ENCODE peak calls at places on chromosomes 1 and 21, in six cellular contexts. One of them, this sample, is unnamed.

GRCh38 chr1:16266411-16267118 is 29.6 kb upstream of the CPLANE2 start:
- DNase-seq in ovary: no peak
- DNase-seq in cardiac muscle cell: peak; percentile 66
- DNase-seq in gastrocnemius medialis: no peak
- DNase-seq in HCT116: no peak
- DNase-seq in upper lobe of right lung: no peak
- DNase-seq in this sample: no peak

GRCh38 chr1:239995281-239995680 is 96.4 kb upstream of the FMN2 start:
- DNase-seq in ovary: no peak
- DNase-seq in cardiac muscle cell: no peak
- DNase-seq in upper lobe of right lung: no peak
- DNase-seq in gastrocnemius medialis: no peak
- DNase-seq in HCT116: no peak
- DNase-seq in this sample: no peak

GRCh38 chr1:41045740-41046139 is 24.2 kb upstream of the SLFNL1 start:
- DNase-seq in cardiac muscle cell: no peak
- DNase-seq in gastrocnemius medialis: peak; percentile 88
- DNase-seq in HCT116: no peak
- DNase-seq in upper lobe of right lung: no peak
- DNase-seq in ovary: no peak
- DNase-seq in this sample: peak; percentile 56

GRCh38 chr1:173415490-173415889 is 61.6 kb upstream of the PRDX6 start:
- DNase-seq in upper lobe of right lung: no peak
- DNase-seq in gastrocnemius medialis: no peak
- DNase-seq in cardiac muscle cell: no peak
- DNase-seq in HCT116: no peak
- DNase-seq in ovary: no peak
- DNase-seq in this sample: no peak

GRCh38 chr1:222600274-222600673 is 10.5 kb upstream of the TAF1A start:
- DNase-seq in ovary: no peak
- DNase-seq in HCT116: no peak
- DNase-seq in cardiac muscle cell: no peak
- DNase-seq in gastrocnemius medialis: no peak
- DNase-seq in upper lobe of right lung: no peak
- DNase-seq in this sample: no peak

GRCh38 chr1:27956761-27957160 is 3.0 kb upstream of the XKR8 start:
- DNase-seq in ovary: no peak
- DNase-seq in gastrocnemius medialis: no peak
- DNase-seq in upper lobe of right lung: no peak
- DNase-seq in HCT116: no peak
- DNase-seq in cardiac muscle cell: no peak
- DNase-seq in this sample: no peak

GRCh38 chr1:1775364-1776226 is 2.7 kb downstream of the NADK start:
- DNase-seq in cardiac muscle cell: no peak
- DNase-seq in gastrocnemius medialis: no peak
- DNase-seq in upper lobe of right lung: no peak
- DNase-seq in HCT116: no peak
- DNase-seq in ovary: no peak
- DNase-seq in this sample: no peak

GRCh38 chr1:6580119-6580587 is 359 bp downstream of the ZBTB48 start:
- DNase-seq in upper lobe of right lung: no peak
- DNase-seq in cardiac muscle cell: no peak
- DNase-seq in gastrocnemius medialis: no peak
- DNase-seq in ovary: no peak
- DNase-seq in HCT116: no peak
- DNase-seq in this sample: no peak

GRCh38 chr1:225464851-225465792 is 37.3 kb upstream of the LBR start:
- DNase-seq in upper lobe of right lung: no peak
- DNase-seq in cardiac muscle cell: no peak
- DNase-seq in HCT116: no peak
- DNase-seq in ovary: no peak
- DNase-seq in gastrocnemius medialis: no peak
- DNase-seq in this sample: no peak

GRCh38 chr1:45669859-45670655 is 16.3 kb downstream of the GPBP1L1 start:
- DNase-seq in HCT116: no peak
- DNase-seq in gastrocnemius medialis: no peak
- DNase-seq in cardiac muscle cell: no peak
- DNase-seq in ovary: no peak
- DNase-seq in upper lobe of right lung: no peak
- DNase-seq in this sample: no peak

GRCh38 chr21:45014747-45015468 is 59.5 kb upstream of the ADARB1 start:
- DNase-seq in ovary: no peak
- DNase-seq in HCT116: no peak
- DNase-seq in gastrocnemius medialis: no peak
- DNase-seq in cardiac muscle cell: no peak
- DNase-seq in upper lobe of right lung: peak; percentile 40
- DNase-seq in this sample: no peak

GRCh38 chr1:204075116-204075636 is 2.3 kb downstream of the SOX13 start:
- DNase-seq in HCT116: no peak
- DNase-seq in gastrocnemius medialis: no peak
- DNase-seq in cardiac muscle cell: peak; percentile 39
- DNase-seq in ovary: peak; percentile 35
- DNase-seq in upper lobe of right lung: peak; percentile 77
- DNase-seq in this sample: no peak

GRCh38 chr1:244435562-244436205 is 16.0 kb downstream of the ADSS2 start:
- DNase-seq in ovary: no peak
- DNase-seq in upper lobe of right lung: no peak
- DNase-seq in HCT116: peak; percentile 12
- DNase-seq in gastrocnemius medialis: no peak
- DNase-seq in cardiac muscle cell: no peak
- DNase-seq in this sample: no peak

GRCh38 chr1:173477286-173478098 is at the start of gene PRDX6:
- DNase-seq in HCT116: peak; percentile 2
- DNase-seq in upper lobe of right lung: no peak
- DNase-seq in ovary: peak; percentile 87
- DNase-seq in cardiac muscle cell: peak; percentile 76
- DNase-seq in gastrocnemius medialis: peak; percentile 89
- DNase-seq in this sample: peak; percentile 66

GRCh38 chr1:39326836-39327235 is 122.3 kb downstream of the MACF1 start:
- DNase-seq in HCT116: no peak
- DNase-seq in upper lobe of right lung: no peak
- DNase-seq in ovary: no peak
- DNase-seq in cardiac muscle cell: no peak
- DNase-seq in gastrocnemius medialis: no peak
- DNase-seq in this sample: no peak

GRCh38 chr1:39321979-39322378 is 117.5 kb downstream of the MACF1 start:
- DNase-seq in ovary: no peak
- DNase-seq in cardiac muscle cell: no peak
- DNase-seq in gastrocnemius medialis: no peak
- DNase-seq in upper lobe of right lung: no peak
- DNase-seq in HCT116: no peak
- DNase-seq in this sample: no peak

GRCh38 chr1:39317910-39318633 is 113.6 kb downstream of the MACF1 start:
- DNase-seq in ovary: no peak
- DNase-seq in upper lobe of right lung: no peak
- DNase-seq in gastrocnemius medialis: no peak
- DNase-seq in cardiac muscle cell: no peak
- DNase-seq in HCT116: no peak
- DNase-seq in this sample: no peak

GRCh38 chr1:39317111-39317510 is 112.6 kb downstream of the MACF1 start:
- DNase-seq in upper lobe of right lung: no peak
- DNase-seq in cardiac muscle cell: no peak
- DNase-seq in ovary: no peak
- DNase-seq in gastrocnemius medialis: no peak
- DNase-seq in HCT116: no peak
- DNase-seq in this sample: no peak

GRCh38 chr1:39322431-39322830 is 117.9 kb downstream of the MACF1 start:
- DNase-seq in cardiac muscle cell: no peak
- DNase-seq in upper lobe of right lung: no peak
- DNase-seq in ovary: no peak
- DNase-seq in gastrocnemius medialis: no peak
- DNase-seq in HCT116: no peak
- DNase-seq in this sample: no peak
- H3K27ac ChIP-seq in cardiac muscle cell: no peak overlapping the region
- H3K27ac ChIP-seq in upper lobe of right lung: no peak overlapping the region
- H3K27ac ChIP-seq in ovary: no peak overlapping the region
- H3K27ac ChIP-seq in gastrocnemius medialis: no peak overlapping the region
- H3K27ac ChIP-seq in HCT116: no peak overlapping the region
- H3K27ac ChIP-seq in this sample: no peak overlapping the region

DNA sequence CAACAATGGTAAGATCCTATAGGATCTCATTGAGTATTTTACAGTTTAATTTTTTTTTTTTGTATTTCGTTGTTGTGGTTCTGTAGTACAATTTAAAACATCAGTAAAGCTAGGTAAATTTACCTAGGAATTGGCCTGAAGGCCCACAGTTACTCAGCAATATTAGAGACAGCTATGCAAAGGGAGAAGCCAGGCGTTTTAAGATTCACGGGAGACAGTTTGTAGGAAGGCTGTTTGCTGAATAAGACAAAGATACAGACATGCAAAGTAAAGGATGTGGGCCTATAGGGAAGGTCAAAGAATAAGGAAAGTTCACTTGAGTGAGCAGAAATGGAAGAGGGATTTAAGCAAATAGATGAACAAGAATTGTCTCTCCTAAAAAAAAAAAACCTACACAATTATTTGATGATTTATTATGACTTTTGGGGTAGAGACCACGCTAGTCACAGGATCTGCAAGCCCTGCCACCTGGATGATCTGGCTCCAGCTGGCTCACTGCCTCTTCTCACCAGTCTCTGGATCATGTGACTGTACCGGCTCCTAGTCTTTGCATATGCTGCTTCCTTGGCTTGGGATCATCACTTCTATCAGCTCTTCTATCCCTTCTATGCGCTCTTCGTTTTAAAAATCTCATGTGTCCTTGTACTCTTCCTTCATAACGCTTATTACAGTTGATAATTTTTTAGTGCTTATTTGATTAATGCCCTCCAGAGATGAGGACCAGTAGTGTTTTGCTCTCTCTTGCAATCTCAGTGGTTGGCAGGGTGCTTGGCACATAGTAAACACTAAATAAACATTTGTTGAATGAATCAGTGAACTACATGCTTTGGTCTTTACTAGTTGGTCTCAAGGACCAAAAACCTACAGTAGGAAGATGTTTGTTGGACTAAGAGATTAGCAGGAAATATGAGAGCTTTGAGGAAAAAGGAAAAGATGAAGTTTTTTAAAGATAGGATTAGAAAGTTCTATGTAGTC is 14.1 kb downstream of the DYRK1A start:
- DNase-seq in ovary: no peak
- DNase-seq in HCT116: no peak
- DNase-seq in cardiac muscle cell: no peak
- DNase-seq in upper lobe of right lung: no peak
- DNase-seq in gastrocnemius medialis: peak; percentile 63
- DNase-seq in this sample: no peak
- H3K4me1 ChIP-seq in ovary: peaks cover 15% of the 10 kb centered on the region
- H3K4me1 ChIP-seq in HCT116: no peaks in the 10 kb centered on the region
- H3K4me1 ChIP-seq in cardiac muscle cell: peaks cover 37% of the 10 kb centered on the region
- H3K4me1 ChIP-seq in upper lobe of right lung: peaks cover 50% of the 10 kb centered on the region
- H3K4me1 ChIP-seq in gastrocnemius medialis: peaks cover 97% of the 10 kb centered on the region
- H3K4me1 ChIP-seq in this sample: peaks cover 36% of the 10 kb centered on the region

DNA sequence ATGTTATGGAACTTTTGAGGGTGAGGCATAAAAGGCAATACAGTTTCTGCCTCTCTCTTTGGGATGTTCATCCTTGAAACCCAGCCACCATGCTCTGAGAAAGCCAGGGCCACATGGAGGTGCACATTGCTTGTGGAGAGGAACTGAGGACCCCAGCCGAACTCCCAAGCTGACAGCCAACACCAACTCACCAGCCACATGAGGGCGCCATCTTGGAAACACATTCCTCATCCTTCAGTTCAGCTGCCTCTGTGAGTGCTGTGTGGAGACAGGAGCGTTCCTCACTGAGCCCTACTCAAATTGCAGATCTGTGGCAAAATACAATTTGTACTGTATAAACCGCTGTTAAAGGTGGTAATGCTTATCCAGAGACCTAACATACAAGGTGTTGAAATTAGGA is 137.5 kb downstream of the GABPA start:
- DNase-seq in ovary: no peak
- DNase-seq in gastrocnemius medialis: no peak
- DNase-seq in upper lobe of right lung: no peak
- DNase-seq in HCT116: no peak
- DNase-seq in cardiac muscle cell: no peak
- DNase-seq in this sample: no peak
- TF ChIP-seq CTCF in ovary: no peak
- TF ChIP-seq CTCF in gastrocnemius medialis: no peak
- TF ChIP-seq CTCF in upper lobe of right lung: no peak
- TF ChIP-seq CTCF in HCT116: peak; percentile 19
- TF ChIP-seq CTCF in cardiac muscle cell: no peak
- TF ChIP-seq CTCF in this sample: no peak

GRCh38 chr21:33901421-33902288 is 13.9 kb downstream of the ATP5PO start:
- DNase-seq in upper lobe of right lung: no peak
- DNase-seq in ovary: no peak
- DNase-seq in gastrocnemius medialis: peak; percentile 77
- DNase-seq in HCT116: peak; percentile 38
- DNase-seq in cardiac muscle cell: peak; percentile 65
- DNase-seq in this sample: no peak
- H3K27ac ChIP-seq in upper lobe of right lung: no peak overlapping the region
- H3K27ac ChIP-seq in ovary: no peak overlapping the region
- H3K27ac ChIP-seq in gastrocnemius medialis: peak overlapping the region; percentile 79
- H3K27ac ChIP-seq in HCT116: no peak overlapping the region
- H3K27ac ChIP-seq in cardiac muscle cell: peak overlapping the region; percentile 37
- H3K27ac ChIP-seq in this sample: peak overlapping the region; percentile 41

GRCh38 chr1:115647507-115647906 is 5.7 kb downstream of the VANGL1 start:
- DNase-seq in HCT116: no peak
- DNase-seq in ovary: no peak
- DNase-seq in gastrocnemius medialis: no peak
- DNase-seq in cardiac muscle cell: no peak
- DNase-seq in upper lobe of right lung: no peak
- DNase-seq in this sample: no peak
- H3K4me1 ChIP-seq in HCT116: peaks cover 20% of the 10 kb centered on the region
- H3K4me1 ChIP-seq in ovary: peaks cover 8% of the 10 kb centered on the region
- H3K4me1 ChIP-seq in gastrocnemius medialis: peaks cover 5% of the 10 kb centered on the region
- H3K4me1 ChIP-seq in cardiac muscle cell: peaks cover 52% of the 10 kb centered on the region
- H3K4me1 ChIP-seq in upper lobe of right lung: peaks cover 6% of the 10 kb centered on the region
- H3K4me1 ChIP-seq in this sample: peaks cover 8% of the 10 kb centered on the region

DNA sequence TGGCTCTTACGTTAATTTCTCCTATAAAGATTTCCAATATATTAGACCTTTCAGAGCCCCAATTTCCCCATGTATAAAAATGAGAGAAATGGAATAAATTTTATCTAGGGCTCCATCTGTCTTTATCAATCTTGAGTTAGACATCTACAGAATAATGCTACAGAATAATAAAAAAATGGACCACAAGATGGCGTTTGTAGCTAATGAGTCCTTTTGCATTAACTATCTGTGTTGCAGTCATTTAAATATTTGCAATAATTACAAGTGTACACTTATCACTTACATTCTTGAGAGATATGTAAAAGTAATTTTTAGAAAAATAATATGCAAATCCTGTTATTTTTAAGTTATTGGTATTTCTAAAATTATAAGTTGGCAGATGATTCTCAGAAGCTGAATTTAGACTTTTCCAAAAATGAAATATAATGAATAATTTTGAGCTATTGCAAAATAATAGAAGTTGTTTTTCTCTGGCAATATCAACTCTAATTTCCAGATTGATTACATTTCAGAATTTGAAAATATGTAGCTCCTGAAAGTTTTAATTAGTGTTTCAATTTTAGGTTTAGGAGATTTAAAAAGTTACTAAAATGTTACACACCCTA is 87.7 kb downstream of the SNX7 start:
- DNase-seq in ovary: no peak
- DNase-seq in cardiac muscle cell: no peak
- DNase-seq in gastrocnemius medialis: no peak
- DNase-seq in upper lobe of right lung: no peak
- DNase-seq in HCT116: no peak
- DNase-seq in this sample: no peak
- TF ChIP-seq CTCF in ovary: no peak
- TF ChIP-seq CTCF in cardiac muscle cell: peak; percentile 45
- TF ChIP-seq CTCF in gastrocnemius medialis: no peak
- TF ChIP-seq CTCF in upper lobe of right lung: peak; percentile 43
- TF ChIP-seq CTCF in HCT116: peak; percentile 33
- TF ChIP-seq CTCF in this sample: no peak